ENCODE peak calls at places on chromosomes 11 and 22, in nine cellular contexts. One of them, this sample, is unnamed.

GRCh38 chr11:8017894-8018741 is 31.0 kb downstream of the EIF3F start:
- DNase-seq in RWPE2: no peak
- DNase-seq in astrocyte of the cerebellum: no peak
- DNase-seq in GM12865: no peak
- DNase-seq in AG09309: no peak
- DNase-seq in fibroblast of lung: peak; percentile 20
- DNase-seq in lower lobe of right lung: no peak
- DNase-seq in right lobe of liver: no peak
- DNase-seq in testis: peak; percentile 49
- DNase-seq in this sample: no peak

GRCh38 chr11:134228625-134229024 is 4.2 kb downstream of the VPS26B start:
- DNase-seq in RWPE2: no peak
- DNase-seq in astrocyte of the cerebellum: no peak
- DNase-seq in GM12865: peak; percentile 90
- DNase-seq in AG09309: peak; percentile 58
- DNase-seq in fibroblast of lung: no peak
- DNase-seq in lower lobe of right lung: no peak
- DNase-seq in right lobe of liver: no peak
- DNase-seq in testis: no peak
- DNase-seq in this sample: no peak

GRCh38 chr22:44753189-44754042 is 1.0 kb downstream of the ARHGAP8 start:
- DNase-seq in RWPE2: no peak
- DNase-seq in astrocyte of the cerebellum: peak; percentile 63
- DNase-seq in GM12865: no peak
- DNase-seq in AG09309: no peak
- DNase-seq in fibroblast of lung: peak; percentile 64
- DNase-seq in lower lobe of right lung: no peak
- DNase-seq in right lobe of liver: no peak
- DNase-seq in testis: peak; percentile 64
- DNase-seq in this sample: peak; percentile 18

GRCh38 chr11:1168721-1169161 is 11.0 kb downstream of the MUC5AC start:
- DNase-seq in RWPE2: peak; percentile 56
- DNase-seq in astrocyte of the cerebellum: no peak
- DNase-seq in GM12865: no peak
- DNase-seq in AG09309: no peak
- DNase-seq in fibroblast of lung: no peak
- DNase-seq in lower lobe of right lung: peak; percentile 40
- DNase-seq in right lobe of liver: peak; percentile 8
- DNase-seq in testis: no peak
- DNase-seq in this sample: no peak

GRCh38 chr11:16856022-16856471 is 117.6 kb downstream of the C11orf58 start:
- DNase-seq in RWPE2: no peak
- DNase-seq in astrocyte of the cerebellum: no peak
- DNase-seq in GM12865: no peak
- DNase-seq in AG09309: no peak
- DNase-seq in fibroblast of lung: no peak
- DNase-seq in lower lobe of right lung: no peak
- DNase-seq in right lobe of liver: no peak
- DNase-seq in testis: no peak
- DNase-seq in this sample: no peak

GRCh38 chr11:72897506-72897905 is 83.3 kb downstream of the ATG16L2 start:
- DNase-seq in RWPE2: no peak
- DNase-seq in astrocyte of the cerebellum: no peak
- DNase-seq in GM12865: no peak
- DNase-seq in AG09309: no peak
- DNase-seq in fibroblast of lung: no peak
- DNase-seq in lower lobe of right lung: no peak
- DNase-seq in right lobe of liver: no peak
- DNase-seq in testis: no peak
- DNase-seq in this sample: no peak

GRCh38 chr22:42792453-42792908 is 64.6 kb downstream of the ARFGAP3 start:
- DNase-seq in RWPE2: no peak
- DNase-seq in astrocyte of the cerebellum: no peak
- DNase-seq in GM12865: no peak
- DNase-seq in AG09309: no peak
- DNase-seq in fibroblast of lung: no peak
- DNase-seq in lower lobe of right lung: no peak
- DNase-seq in right lobe of liver: no peak
- DNase-seq in testis: no peak
- DNase-seq in this sample: no peak

GRCh38 chr22:37186228-37186996 is 1.6 kb downstream of the C1QTNF6 start:
- DNase-seq in RWPE2: peak; percentile 10
- DNase-seq in astrocyte of the cerebellum: peak; percentile 63
- DNase-seq in GM12865: peak; percentile 93
- DNase-seq in AG09309: peak; percentile 67
- DNase-seq in fibroblast of lung: peak; percentile 90
- DNase-seq in lower lobe of right lung: peak; percentile 26
- DNase-seq in right lobe of liver: peak; percentile 18
- DNase-seq in testis: no peak
- DNase-seq in this sample: no peak

GRCh38 chr22:19319281-19319680 is 27.8 kb upstream of the CLTCL1 start:
- DNase-seq in RWPE2: no peak
- DNase-seq in astrocyte of the cerebellum: no peak
- DNase-seq in GM12865: no peak
- DNase-seq in AG09309: no peak
- DNase-seq in fibroblast of lung: no peak
- DNase-seq in lower lobe of right lung: no peak
- DNase-seq in right lobe of liver: no peak
- DNase-seq in testis: no peak
- DNase-seq in this sample: no peak

GRCh38 chr11:39374963-39375698 is 2084.3 kb downstream of the LRRC4C start:
- DNase-seq in RWPE2: no peak
- DNase-seq in astrocyte of the cerebellum: peak; percentile 2
- DNase-seq in GM12865: peak; percentile 18
- DNase-seq in AG09309: no peak
- DNase-seq in fibroblast of lung: peak; percentile 27
- DNase-seq in lower lobe of right lung: no peak
- DNase-seq in right lobe of liver: no peak
- DNase-seq in testis: no peak
- DNase-seq in this sample: no peak

GRCh38 chr22:33919591-33920501 is at the start of gene LARGE1:
- DNase-seq in RWPE2: no peak
- DNase-seq in astrocyte of the cerebellum: no peak
- DNase-seq in GM12865: peak; percentile 76
- DNase-seq in AG09309: no peak
- DNase-seq in fibroblast of lung: peak; percentile 29
- DNase-seq in lower lobe of right lung: peak; percentile 64
- DNase-seq in right lobe of liver: peak; percentile 60
- DNase-seq in testis: peak; percentile 43
- DNase-seq in this sample: no peak

GRCh38 chr11:72583616-72584292 is 90.5 kb downstream of the PDE2A start:
- DNase-seq in RWPE2: peak; percentile 38
- DNase-seq in astrocyte of the cerebellum: no peak
- DNase-seq in GM12865: no peak
- DNase-seq in AG09309: no peak
- DNase-seq in fibroblast of lung: no peak
- DNase-seq in lower lobe of right lung: peak; percentile 17
- DNase-seq in right lobe of liver: peak; percentile 14
- DNase-seq in testis: no peak
- DNase-seq in this sample: no peak

GRCh38 chr22:38218661-38219331 is 17.0 kb downstream of the MAFF start:
- DNase-seq in RWPE2: peak; percentile 92
- DNase-seq in astrocyte of the cerebellum: peak; percentile 86
- DNase-seq in GM12865: peak; percentile 71
- DNase-seq in AG09309: peak; percentile 80
- DNase-seq in fibroblast of lung: peak; percentile 83
- DNase-seq in lower lobe of right lung: peak; percentile 88
- DNase-seq in right lobe of liver: peak; percentile 91
- DNase-seq in testis: peak; percentile 82
- DNase-seq in this sample: peak; percentile 74

GRCh38 chr11:109046284-109046992 is 375.6 kb upstream of the C11orf87 start:
- DNase-seq in RWPE2: no peak
- DNase-seq in astrocyte of the cerebellum: no peak
- DNase-seq in GM12865: no peak
- DNase-seq in AG09309: no peak
- DNase-seq in fibroblast of lung: no peak
- DNase-seq in lower lobe of right lung: no peak
- DNase-seq in right lobe of liver: no peak
- DNase-seq in testis: no peak
- DNase-seq in this sample: no peak

GRCh38 chr11:122882809-122883681 is 486 bp downstream of the JHY start:
- DNase-seq in RWPE2: no peak
- DNase-seq in astrocyte of the cerebellum: no peak
- DNase-seq in GM12865: peak; percentile 76
- DNase-seq in AG09309: no peak
- DNase-seq in fibroblast of lung: no peak
- DNase-seq in lower lobe of right lung: peak; percentile 82
- DNase-seq in right lobe of liver: peak; percentile 49
- DNase-seq in testis: peak; percentile 66
- DNase-seq in this sample: peak; percentile 67

GRCh38 chr11:122882189-122882808 is at the start of gene JHY:
- DNase-seq in RWPE2: no peak
- DNase-seq in astrocyte of the cerebellum: no peak
- DNase-seq in GM12865: no peak
- DNase-seq in AG09309: no peak
- DNase-seq in fibroblast of lung: no peak
- DNase-seq in lower lobe of right lung: no peak
- DNase-seq in right lobe of liver: no peak
- DNase-seq in testis: no peak
- DNase-seq in this sample: no peak

GRCh38 chr11:122883682-122883981 is 1.1 kb downstream of the JHY start:
- DNase-seq in RWPE2: no peak
- DNase-seq in astrocyte of the cerebellum: peak; percentile 94
- DNase-seq in GM12865: no peak
- DNase-seq in AG09309: peak; percentile 73
- DNase-seq in fibroblast of lung: peak; percentile 85
- DNase-seq in lower lobe of right lung: no peak
- DNase-seq in right lobe of liver: no peak
- DNase-seq in testis: peak; percentile 38
- DNase-seq in this sample: no peak

GRCh38 chr11:122877732-122878131 is 4.8 kb upstream of the JHY start:
- DNase-seq in RWPE2: no peak
- DNase-seq in astrocyte of the cerebellum: no peak
- DNase-seq in GM12865: no peak
- DNase-seq in AG09309: no peak
- DNase-seq in fibroblast of lung: no peak
- DNase-seq in lower lobe of right lung: no peak
- DNase-seq in right lobe of liver: no peak
- DNase-seq in testis: no peak
- DNase-seq in this sample: no peak

DNA sequence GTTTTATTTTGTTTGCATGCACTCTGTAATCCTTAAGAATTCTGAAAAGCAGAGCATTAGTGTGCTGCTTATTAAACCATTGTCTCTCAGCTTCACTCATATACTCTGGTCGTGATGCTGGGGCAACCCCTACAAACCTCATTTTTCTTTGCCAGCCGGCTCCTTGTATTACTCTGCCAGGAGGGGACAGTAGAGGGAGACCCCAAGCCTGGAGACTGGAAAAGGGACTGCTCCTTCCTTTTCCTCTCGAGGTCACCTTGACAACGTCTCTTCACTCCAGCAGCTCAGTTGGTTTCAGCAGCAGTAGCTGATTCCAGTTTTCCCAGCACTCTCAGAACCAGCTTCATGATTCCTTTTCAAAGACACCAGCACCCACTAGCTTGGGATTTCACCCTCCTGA is 2.8 kb upstream of the JHY start:
- DNase-seq in RWPE2: no peak
- DNase-seq in astrocyte of the cerebellum: no peak
- DNase-seq in GM12865: no peak
- DNase-seq in AG09309: no peak
- DNase-seq in fibroblast of lung: no peak
- DNase-seq in lower lobe of right lung: no peak
- DNase-seq in right lobe of liver: no peak
- DNase-seq in testis: no peak
- DNase-seq in this sample: no peak
- TF ChIP-seq CTCF in RWPE2: no peak
- TF ChIP-seq CTCF in astrocyte of the cerebellum: peak; percentile 4
- TF ChIP-seq CTCF in GM12865: no peak
- TF ChIP-seq CTCF in AG09309: no peak
- TF ChIP-seq CTCF in fibroblast of lung: no peak
- TF ChIP-seq CTCF in lower lobe of right lung: no peak
- TF ChIP-seq CTCF in right lobe of liver: no peak
- TF ChIP-seq CTCF in testis: no peak
- TF ChIP-seq CTCF in this sample: no peak

DNA sequence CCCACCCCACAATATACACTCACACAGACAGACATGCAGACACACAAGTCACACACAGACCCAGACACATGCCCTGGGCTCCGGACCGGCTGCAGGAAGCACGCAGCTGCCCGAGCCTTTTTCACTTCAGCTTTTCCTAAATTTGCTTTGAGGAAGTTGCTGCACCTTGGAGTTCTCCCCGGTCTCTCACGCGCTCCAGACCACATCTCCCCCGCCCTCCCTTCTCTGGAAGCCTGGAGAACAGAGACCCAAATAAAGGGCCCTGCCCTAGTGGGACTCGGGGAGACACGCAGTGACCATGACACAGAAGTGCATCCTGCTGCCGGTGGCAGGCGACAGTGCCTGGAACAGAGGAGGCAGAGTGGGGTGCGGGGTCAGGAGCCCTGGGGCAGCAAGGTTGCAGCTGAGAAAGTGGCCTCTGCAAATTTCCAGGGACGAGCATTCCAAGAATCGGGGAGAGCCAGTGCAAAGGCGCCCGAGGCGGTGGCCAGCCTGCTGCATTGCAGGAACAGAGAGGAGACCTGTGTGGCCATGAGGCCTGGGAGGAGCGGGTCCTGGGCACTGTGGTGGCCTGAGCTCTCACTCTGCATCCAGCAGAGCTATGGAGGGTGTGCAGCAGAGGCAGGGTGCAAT is 19.1 kb downstream of the RPL3 start:
- DNase-seq in RWPE2: no peak
- DNase-seq in astrocyte of the cerebellum: no peak
- DNase-seq in GM12865: peak; percentile 49
- DNase-seq in AG09309: no peak
- DNase-seq in fibroblast of lung: peak; percentile 20
- DNase-seq in lower lobe of right lung: peak; percentile 76
- DNase-seq in right lobe of liver: no peak
- DNase-seq in testis: peak; percentile 65
- DNase-seq in this sample: no peak
- TF ChIP-seq CTCF in RWPE2: no peak
- TF ChIP-seq CTCF in astrocyte of the cerebellum: no peak
- TF ChIP-seq CTCF in GM12865: no peak
- TF ChIP-seq CTCF in AG09309: no peak
- TF ChIP-seq CTCF in fibroblast of lung: no peak
- TF ChIP-seq CTCF in lower lobe of right lung: peak; percentile 21
- TF ChIP-seq CTCF in right lobe of liver: no peak
- TF ChIP-seq CTCF in testis: no peak
- TF ChIP-seq CTCF in this sample: no peak

GRCh38 chr11:61581030-61581928 is at the start of gene SYT7:
- DNase-seq in RWPE2: peak; percentile 86
- DNase-seq in astrocyte of the cerebellum: peak; percentile 95
- DNase-seq in GM12865: peak; percentile 98
- DNase-seq in AG09309: peak; percentile 88
- DNase-seq in fibroblast of lung: peak; percentile 97
- DNase-seq in lower lobe of right lung: peak; percentile 95
- DNase-seq in right lobe of liver: peak; percentile 95
- DNase-seq in testis: peak; percentile 95
- DNase-seq in this sample: peak; percentile 95
- TF ChIP-seq CTCF in RWPE2: no peak
- TF ChIP-seq CTCF in astrocyte of the cerebellum: no peak
- TF ChIP-seq CTCF in GM12865: peak; percentile 23
- TF ChIP-seq CTCF in AG09309: peak; percentile 17
- TF ChIP-seq CTCF in fibroblast of lung: no peak
- TF ChIP-seq CTCF in lower lobe of right lung: no peak
- TF ChIP-seq CTCF in right lobe of liver: peak; percentile 54
- TF ChIP-seq CTCF in testis: no peak
- TF ChIP-seq CTCF in this sample: no peak

GRCh38 chr11:25052844-25053243 is 556.0 kb downstream of the LUZP2 start:
- DNase-seq in RWPE2: no peak
- DNase-seq in astrocyte of the cerebellum: no peak
- DNase-seq in GM12865: no peak
- DNase-seq in AG09309: no peak
- DNase-seq in fibroblast of lung: no peak
- DNase-seq in lower lobe of right lung: no peak
- DNase-seq in right lobe of liver: no peak
- DNase-seq in testis: no peak
- DNase-seq in this sample: no peak

GRCh38 chr11:25048632-25049031 is 551.8 kb downstream of the LUZP2 start:
- DNase-seq in RWPE2: no peak
- DNase-seq in astrocyte of the cerebellum: no peak
- DNase-seq in GM12865: no peak
- DNase-seq in AG09309: no peak
- DNase-seq in fibroblast of lung: no peak
- DNase-seq in lower lobe of right lung: no peak
- DNase-seq in right lobe of liver: no peak
- DNase-seq in testis: no peak
- DNase-seq in this sample: no peak
- TF ChIP-seq CTCF in RWPE2: no peak
- TF ChIP-seq CTCF in astrocyte of the cerebellum: no peak
- TF ChIP-seq CTCF in GM12865: no peak
- TF ChIP-seq CTCF in AG09309: no peak
- TF ChIP-seq CTCF in fibroblast of lung: no peak
- TF ChIP-seq CTCF in lower lobe of right lung: no peak
- TF ChIP-seq CTCF in right lobe of liver: no peak
- TF ChIP-seq CTCF in testis: no peak
- TF ChIP-seq CTCF in this sample: no peak